ENCODE peak calls at places on chromosomes 13 and 19, in six cellular contexts. B, A, P, W, N and J are unnamed samples.

GRCh38 chr13:109904218-109904617 is 117.8 kb upstream of the IRS2 start:
- DNase-seq in B (no peak), A (peak; percentile 10), P (no peak), W (no peak), N (no peak), J (no peak)

GRCh38 chr19:11887247-11887617 is 350 bp upstream of the ZNF69 start:
- DNase-seq in B (no peak), A (no peak), P (no peak), W (peak; percentile 48), N (no peak), J (no peak)

GRCh38 chr19:48926909-48927308 is 6.6 kb upstream of the DHDH start:
- DNase-seq in B (peak; percentile 88), A (peak; percentile 99), P (peak; percentile 82), W (no peak), N (peak; percentile 93), J (no peak)

GRCh38 chr19:11699931-11700794 is 38.6 kb downstream of the ZNF823 start:
- DNase-seq in B (no peak), A (peak; percentile 53), P (no peak), W (no peak), N (peak; percentile 78), J (no peak)

GRCh38 chr19:30079200-30079599 is 137.2 kb downstream of the URI1 start:
- DNase-seq in B (no peak), A (no peak), P (no peak), W (no peak), N (no peak), J (no peak)

GRCh38 chr19:1422360-1422759 is 15.0 kb downstream of the DAZAP1 start:
- DNase-seq in B (no peak), A (no peak), P (no peak), W (no peak), N (no peak), J (no peak)

GRCh38 chr19:2974342-2974932 is 2.9 kb upstream of the TLE6 start:
- DNase-seq in B (no peak), A (no peak), P (peak; percentile 91), W (no peak), N (peak; percentile 25), J (peak; percentile 80)

GRCh38 chr13:24613128-24613527 is 67.1 kb upstream of the ATP12A start:
- DNase-seq in B (no peak), A (no peak), P (no peak), W (no peak), N (no peak), J (peak; percentile 2)

GRCh38 chr13:94660695-94661324 is 51.5 kb downstream of the SOX21 start:
- DNase-seq in B (no peak), A (peak; percentile 22), P (no peak), W (no peak), N (peak; percentile 44), J (no peak)

GRCh38 chr19:55454787-55455243 is 6.6 kb downstream of the ISOC2 start:
- DNase-seq in B (no peak), A (peak; percentile 59), P (no peak), W (no peak), N (peak; percentile 59), J (no peak)

GRCh38 chr13:99331881-99332293 is 24.7 kb upstream of the GPR183 start:
- DNase-seq in B (no peak), A (peak; percentile 6), P (no peak), W (no peak), N (no peak), J (no peak)

GRCh38 chr13:107669356-107669755 is 546.0 kb downstream of the LIG4 start:
- DNase-seq in B (no peak), A (no peak), P (no peak), W (no peak), N (no peak), J (no peak)

GRCh38 chr13:30869491-30869890 is 36.6 kb upstream of the MEDAG start:
- DNase-seq in B (no peak), A (no peak), P (no peak), W (no peak), N (peak; percentile 28), J (peak; percentile 70)

GRCh38 chr13:113187263-113187669 is 21.2 kb downstream of the PCID2 start:
- DNase-seq in B (peak; percentile 87), A (peak; percentile 99), P (peak; percentile 97), W (no peak), N (peak; percentile 97), J (peak; percentile 91)

GRCh38 chr19:49497047-49497789 is 984 bp downstream of the RPS11 start:
- DNase-seq in B (peak; percentile 86), A (peak; percentile 79), P (no peak), W (peak; percentile 78), N (peak; percentile 79), J (no peak)

GRCh38 chr13:110015253-110015652 is 228.9 kb upstream of the IRS2 start:
- DNase-seq in B (no peak), A (peak; percentile 81), P (no peak), W (no peak), N (no peak), J (no peak)

GRCh38 chr19:43441736-43442135 is 23.7 kb downstream of the LYPD3 start:
- DNase-seq in B (no peak), A (peak; percentile 55), P (no peak), W (no peak), N (peak; percentile 21), J (no peak)

GRCh38 chr19:47542030-47542475 is 27.2 kb upstream of the NAPA start:
- DNase-seq in B (no peak), A (no peak), P (no peak), W (no peak), N (no peak), J (no peak)

GRCh38 chr19:8004723-8005513 is 523 bp downstream of the ELAVL1 start:
- DNase-seq in B (no peak), A (peak; percentile 21), P (no peak), W (no peak), N (peak; percentile 78), J (no peak)

GRCh38 chr13:112670118-112670517 is 19.7 kb upstream of the ATP11A start:
- DNase-seq in B (no peak), A (no peak), P (no peak), W (no peak), N (no peak), J (no peak)

GRCh38 chr13:38862443-38862842 is 128.2 kb downstream of the STOML3 start:
- DNase-seq in B (no peak), A (no peak), P (no peak), W (no peak), N (no peak), J (no peak)

GRCh38 chr19:14383898-14384669 is 2.8 kb downstream of the ADGRE5 start:
- DNase-seq in B (no peak), A (peak; percentile 47), P (peak; percentile 68), W (no peak), N (peak; percentile 70), J (no peak)

GRCh38 chr13:79282508-79282907 is 123.5 kb downstream of the RBM26 start:
- DNase-seq in B (no peak), A (no peak), P (no peak), W (no peak), N (no peak), J (no peak)

DNA sequence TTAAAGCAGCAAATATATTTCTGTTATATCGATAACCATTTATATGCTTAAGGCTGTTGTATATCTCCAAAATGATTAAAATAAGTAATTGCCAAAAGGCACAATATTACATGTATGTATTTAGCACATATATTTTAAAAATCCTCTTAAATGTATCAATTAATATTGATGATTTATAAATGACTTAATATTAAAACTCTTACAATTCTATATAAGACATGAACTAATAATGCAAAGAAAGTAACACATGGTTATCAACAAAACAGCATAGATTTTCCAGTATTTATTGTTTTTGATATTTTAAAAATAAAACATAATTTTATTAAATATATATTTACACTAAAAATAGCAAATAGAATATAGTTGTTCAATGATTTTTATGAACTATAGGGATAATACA is 32.4 kb downstream of the PCDH9 start:
- DNase-seq in B (no peak), A (no peak), P (no peak), W (no peak), N (no peak), J (no peak)
- H3K4me3 ChIP-seq in B (no peak overlapping the region), A (no peak overlapping the region), P (no peak overlapping the region), W (no peak overlapping the region), N (no peak overlapping the region), J (no peak overlapping the region)

GRCh38 chr19:45884682-45885555 is 1.0 kb downstream of the IRF2BP1 start:
- DNase-seq in B (no peak), A (peak; percentile 33), P (no peak), W (no peak), N (no peak), J (no peak)

GRCh38 chr19:45881909-45882528 is 3.9 kb downstream of the IRF2BP1 start:
- DNase-seq in B (no peak), A (no peak), P (no peak), W (peak; percentile 76), N (no peak), J (no peak)

GRCh38 chr19:45882652-45883585 is 3.0 kb downstream of the IRF2BP1 start:
- DNase-seq in B (peak; percentile 87), A (peak; percentile 87), P (peak; percentile 80), W (peak; percentile 94), N (peak; percentile 92), J (no peak)

GRCh38 chr19:45883881-45884681 is 1.9 kb downstream of the IRF2BP1 start:
- DNase-seq in B (no peak), A (no peak), P (no peak), W (no peak), N (no peak), J (no peak)

GRCh38 chr19:45883586-45883880 is 2.4 kb downstream of the IRF2BP1 start:
- DNase-seq in B (no peak), A (no peak), P (no peak), W (no peak), N (no peak), J (no peak)
- H3K4me3 ChIP-seq in B (peak overlapping the region; percentile 40), A (peak overlapping the region; percentile 17), P (peak overlapping the region; percentile 15), W (no peak overlapping the region), N (no peak overlapping the region), J (peak overlapping the region; percentile 26)

DNA sequence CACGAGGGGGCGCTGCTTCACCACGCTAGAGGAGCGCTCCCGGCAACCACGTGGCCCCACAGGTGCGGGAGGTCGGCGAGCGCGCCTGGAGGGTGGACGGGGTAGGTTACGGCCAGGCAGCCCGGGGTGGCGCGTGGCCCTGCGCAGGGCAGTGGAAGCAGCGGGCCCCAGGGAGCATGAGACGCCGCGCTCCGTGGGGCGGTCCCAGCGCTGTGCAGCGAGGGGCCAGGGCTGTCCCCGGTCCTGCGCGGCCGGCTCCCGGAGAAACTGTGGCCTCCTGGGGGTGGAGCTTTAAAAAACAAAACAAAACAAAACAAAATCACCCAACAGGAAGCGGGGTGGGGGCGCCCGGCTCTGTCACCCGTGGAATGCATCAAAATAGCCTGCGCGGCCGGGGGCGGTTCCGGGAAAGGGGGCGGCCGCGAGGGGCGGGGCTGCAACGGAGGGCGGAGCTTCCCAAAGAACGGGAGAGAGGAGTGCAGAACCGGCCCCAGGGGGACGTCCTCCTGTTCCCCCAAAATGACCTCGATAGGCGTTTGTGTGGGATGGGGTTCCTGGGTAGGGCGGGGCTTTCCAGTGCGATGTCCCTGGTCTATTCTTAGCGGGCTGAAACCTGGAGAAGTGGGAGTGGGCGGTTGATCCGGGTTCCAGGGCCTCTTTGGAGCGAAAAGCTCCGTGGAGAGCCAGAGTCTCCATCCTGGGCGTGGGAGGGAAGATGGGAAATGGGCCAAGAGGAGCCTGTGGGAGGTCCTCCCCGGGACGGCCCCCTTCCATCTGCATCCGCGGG is 27.3 kb downstream of the NUMBL start:
- DNase-seq in B (peak; percentile 95), A (peak; percentile 83), P (peak; percentile 95), W (peak; percentile 95), N (peak; percentile 95), J (peak; percentile 92)
- H3K4me3 ChIP-seq in B (peak overlapping the region; percentile 64), A (peak overlapping the region; percentile 48), P (peak overlapping the region; percentile 74), W (peak overlapping the region; percentile 63), N (peak overlapping the region; percentile 83), J (peak overlapping the region; percentile 77)

DNA sequence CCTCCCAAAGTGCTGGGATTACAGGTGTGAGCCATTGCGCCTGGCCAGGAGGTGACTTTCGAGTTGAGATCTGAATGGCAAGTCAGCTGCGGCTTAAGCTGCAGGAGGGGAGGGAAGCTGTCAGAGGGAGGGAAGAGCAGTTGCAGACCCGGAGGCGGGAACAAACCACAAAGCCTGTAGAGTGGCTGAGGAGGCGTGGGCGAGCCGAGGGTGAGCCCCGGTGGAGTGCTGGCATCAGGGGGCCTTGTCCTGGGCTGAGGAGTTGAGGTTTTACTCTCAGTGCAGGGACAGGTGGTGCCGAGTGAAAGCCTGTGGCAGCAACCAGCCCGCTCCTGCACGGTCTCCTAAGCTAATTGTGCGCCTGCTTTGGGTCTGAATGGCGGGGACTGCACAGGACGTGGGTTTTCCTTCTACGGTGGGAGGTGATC is 24.2 kb downstream of the PPP1R37 start:
- DNase-seq in B (no peak), A (no peak), P (no peak), W (no peak), N (no peak), J (no peak)
- H3K4me3 ChIP-seq in B (no peak overlapping the region), A (no peak overlapping the region), P (no peak overlapping the region), W (no peak overlapping the region), N (no peak overlapping the region), J (no peak overlapping the region)